ENCODE peak calls at places on chromosomes 4 and X, in five cellular contexts. G is left ventricle myocardium inferior, D is psoas muscle, C is Caco-2, E is GM23338. N is an unnamed sample.
A peak's percentile ranks its signal among the peaks of the same experiment; 100 is the strongest.

GRCh38 chrX:137033774-137034507 is at the start of gene GPR101:
- DNase-seq in C (no peak), D (no peak), G (no peak), E (peak; percentile 38), N (no peak)

GRCh38 chrX:121649414-121649813 is 602.0 kb downstream of the GLUD2 start:
- DNase-seq in D (no peak), C (no peak), G (no peak), E (no peak), N (no peak)

GRCh38 chrX:129976441-129976840 is 6.0 kb upstream of the BCORL1 start:
- DNase-seq in D (no peak), E (no peak), C (no peak), G (no peak), N (no peak)

GRCh38 chr4:139783761-139784484 is 118.3 kb downstream of the MGST2 start:
- DNase-seq in E (peak; percentile 50), C (no peak), G (no peak), D (no peak), N (no peak)

GRCh38 chrX:72003811-72004750 is 93.4 kb downstream of the NHSL2 start:
- DNase-seq in G (peak; percentile 35), E (peak; percentile 77), D (peak; percentile 50), C (peak; percentile 56), N (no peak)

GRCh38 chr4:128601992-128602695 is 207.4 kb upstream of the JADE1 start:
- DNase-seq in G (peak; percentile 24), C (no peak), E (no peak), D (no peak), N (peak; percentile 76)

GRCh38 chr4:57424231-57424897 is 314.2 kb upstream of the IGFBP7 start:
- DNase-seq in E (no peak), D (no peak), G (no peak), C (no peak), N (peak; percentile 34)

GRCh38 chr4:42302348-42302747 is 94.9 kb upstream of the SHISA3 start:
- DNase-seq in G (no peak), C (peak; percentile 60), E (peak; percentile 82), D (no peak), N (peak; percentile 31)

GRCh38 chr4:90950385-90950841 is 823.2 kb downstream of the CCSER1 start:
- DNase-seq in E (no peak), C (no peak), D (no peak), G (no peak), N (no peak)

GRCh38 chr4:185819144-185819543 is 7.2 kb upstream of the SORBS2 start:
- DNase-seq in C (no peak), E (no peak), G (no peak), D (no peak), N (no peak)

GRCh38 chr4:141246683-141247429 is 26.2 kb downstream of the ZNF330 start:
- DNase-seq in D (no peak), C (no peak), E (no peak), G (no peak), N (no peak)

GRCh38 chr4:174631901-174632758 is 109.8 kb upstream of the HPGD start:
- DNase-seq in D (no peak), C (peak; percentile 44), G (no peak), E (peak; percentile 67), N (peak; percentile 8)

GRCh38 chrX:129931411-129932136 is 25.6 kb downstream of the UTP14A start:
- DNase-seq in D (peak; percentile 92), C (peak; percentile 93), E (peak; percentile 89), G (peak; percentile 94), N (peak; percentile 97)

GRCh38 chr4:132332932-132333722 is 816.0 kb upstream of the PCDH10 start:
- DNase-seq in D (no peak), G (no peak), C (peak; percentile 5), E (peak; percentile 55), N (no peak)

GRCh38 chr4:150875367-150875766 is 139.7 kb downstream of the LRBA start:
- DNase-seq in D (no peak), C (no peak), E (peak; percentile 7), G (no peak), N (no peak)

GRCh38 chr4:145531193-145531592 is 49.5 kb downstream of the SMAD1 start:
- DNase-seq in E (no peak), G (peak; percentile 28), D (peak; percentile 37), C (no peak), N (peak; percentile 17)

GRCh38 chr4:3484057-3484973 is 21.2 kb downstream of the DOK7 start:
- DNase-seq in D (peak; percentile 86), C (peak; percentile 46), E (no peak), G (peak; percentile 83), N (no peak)

GRCh38 chr4:149029056-149029651 is 586.9 kb upstream of the NR3C2 start:
- DNase-seq in G (no peak), D (no peak), C (no peak), E (peak; percentile 3), N (no peak)

GRCh38 chr4:177116161-177116560 is 193.5 kb upstream of the NEIL3 start:
- DNase-seq in D (no peak), G (no peak), E (no peak), C (no peak), N (no peak)

GRCh38 chr4:675036-675804 is 878 bp downstream of the MYL5 start:
- DNase-seq in C (no peak), E (no peak), D (no peak), G (peak; percentile 33), N (peak; percentile 46)

GRCh38 chr4:8538076-8538702 is 42.0 kb upstream of the GPR78 start:
- DNase-seq in G (no peak), C (no peak), E (no peak), D (no peak), N (no peak)

GRCh38 chrX:102516314-102516936 is at the start of gene TMSB15A:
- DNase-seq in D (peak; percentile 68), E (peak; percentile 84), G (peak; percentile 66), C (no peak), N (peak; percentile 71)

GRCh38 chr4:27081675-27082579 is 221.3 kb downstream of the STIM2 start:
- DNase-seq in G (no peak), E (no peak), C (no peak), D (no peak), N (no peak)

GRCh38 chrX:70592091-70592490 is 147.5 kb downstream of the DLG3 start:
- DNase-seq in D (no peak), E (no peak), C (no peak), G (no peak), N (no peak)

GRCh38 chrX:10190367-10190766 is 33.6 kb downstream of the CLCN4 start:
- DNase-seq in D (no peak), E (peak; percentile 50), G (no peak), C (peak; percentile 46), N (no peak)

GRCh38 chrX:57821703-57822375 is 88.4 kb downstream of the ZXDA start:
- DNase-seq in E (peak; percentile 74), D (no peak), G (no peak), C (peak; percentile 49), N (peak; percentile 37)

GRCh38 chrX:50853399-50853798 is 39.4 kb upstream of the SHROOM4 start:
- DNase-seq in D (no peak), C (no peak), G (no peak), E (no peak), N (no peak)

GRCh38 chr4:80172203-80172602 is 25.1 kb upstream of the PRDM8 start:
- DNase-seq in D (no peak), G (no peak), C (no peak), E (no peak), N (no peak)
- H3K4me1 ChIP-seq in D (no peaks in the 10 kb centered on the region), G (no peaks in the 10 kb centered on the region), C (no peaks in the 10 kb centered on the region), E (no peaks in the 10 kb centered on the region), N (no peaks in the 10 kb centered on the region)

GRCh38 chr4:74969507-74970474 is 36.9 kb downstream of the PARM1 start:
- DNase-seq in G (peak; percentile 49), E (peak; percentile 69), C (peak; percentile 43), D (no peak), N (no peak)
- H3K4me1 ChIP-seq in G (peaks cover 52% of the 10 kb centered on the region), E (no peaks in the 10 kb centered on the region), C (peaks cover 24% of the 10 kb centered on the region), D (peaks cover 31% of the 10 kb centered on the region), N (no peaks in the 10 kb centered on the region)

DNA sequence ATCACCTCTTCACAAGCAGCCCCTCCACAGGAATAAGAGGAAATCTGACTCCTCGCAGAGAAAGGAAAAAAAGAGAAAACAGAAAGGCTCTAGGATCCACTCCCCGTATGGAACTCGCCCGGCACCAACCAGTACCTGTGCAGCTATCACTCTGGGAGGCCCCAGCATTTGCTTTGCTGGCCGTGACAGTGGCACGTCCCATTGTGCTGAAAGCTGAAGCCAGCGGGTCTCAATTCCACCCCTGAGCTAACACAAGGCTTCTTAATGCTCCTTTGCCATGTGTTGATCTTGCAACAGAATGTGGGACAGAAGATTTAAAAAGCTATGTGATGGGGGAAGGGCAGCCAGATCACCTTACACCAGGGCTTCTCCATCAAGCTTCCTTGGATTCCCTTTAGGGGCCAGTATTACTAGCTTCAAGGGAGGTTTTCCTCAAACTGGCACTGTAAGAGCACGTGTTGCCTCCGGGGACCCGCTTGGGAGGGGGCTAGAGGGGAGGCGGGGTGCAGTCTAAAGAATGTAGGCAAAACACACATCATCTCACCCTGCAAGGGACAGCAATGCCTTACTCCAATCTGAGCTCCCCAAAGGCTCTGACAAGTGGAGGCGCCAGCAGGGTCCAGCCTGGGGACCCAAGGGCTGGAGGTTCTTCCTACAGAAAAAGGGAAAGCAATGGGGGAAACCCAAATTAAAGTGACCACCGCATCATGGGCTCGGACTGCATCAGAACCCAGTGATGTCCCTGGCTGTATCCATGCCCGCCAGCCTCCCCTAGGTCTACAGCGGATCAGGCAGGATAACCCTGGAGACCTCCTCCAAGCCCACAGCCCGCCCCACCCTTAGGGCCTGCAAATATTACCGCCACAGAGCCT is 1.2 kb downstream of the USP46 start:
- DNase-seq in D (peak; percentile 31), C (peak; percentile 18), E (peak; percentile 94), G (no peak), N (peak; percentile 16)
- H3K4me1 ChIP-seq in D (peaks cover 32% of the 10 kb centered on the region), C (peaks cover 16% of the 10 kb centered on the region), E (peaks cover 40% of the 10 kb centered on the region), G (peaks cover 70% of the 10 kb centered on the region), N (peaks cover 11% of the 10 kb centered on the region)

GRCh38 chr4:158782539-158783360 is 13.9 kb downstream of the FNIP2 start:
- DNase-seq in E (no peak), G (no peak), C (peak; percentile 21), D (no peak), N (no peak)
- H3K4me1 ChIP-seq in E (peaks cover 10% of the 10 kb centered on the region), G (peaks cover 90% of the 10 kb centered on the region), C (peaks cover 30% of the 10 kb centered on the region), D (peaks cover 87% of the 10 kb centered on the region), N (peaks cover 41% of the 10 kb centered on the region)